ENCODE peak calls at places on chromosomes 7 and 10, in four cellular contexts. P, B, S and W are unnamed samples.

GRCh38 chr10:111207525-111207924 is 130.7 kb downstream of the ADRA2A start:
- DNase-seq in S (no peak), P (no peak), B (no peak), W (peak; percentile 5)

GRCh38 chr10:66414943-66415342 is 510.9 kb upstream of the LRRTM3 start:
- DNase-seq in B (no peak), P (no peak), S (no peak), W (no peak)

GRCh38 chr10:110784198-110784597 is 87.5 kb upstream of the PDCD4 start:
- DNase-seq in B (no peak), S (no peak), P (no peak), W (no peak)

GRCh38 chr7:100545636-100546128 is 6.7 kb downstream of the AGFG2 start:
- DNase-seq in P (peak; percentile 81), S (peak; percentile 95), B (peak; percentile 83), W (peak; percentile 74)

GRCh38 chr10:72421895-72422540 is 67.3 kb upstream of the DNAJB12 start:
- DNase-seq in P (no peak), S (no peak), B (no peak), W (no peak)

GRCh38 chr10:29882766-29883165 is 176.6 kb downstream of the JCAD start:
- DNase-seq in S (no peak), P (no peak), B (no peak), W (no peak)

GRCh38 chr10:75530337-75530736 is 98.9 kb downstream of the LRMDA start:
- DNase-seq in B (no peak), S (no peak), P (no peak), W (no peak)

GRCh38 chr10:121378402-121378801 is 219.8 kb downstream of the FGFR2 start:
- DNase-seq in S (no peak), P (no peak), B (no peak), W (peak; percentile 28)

GRCh38 chr10:133224861-133225366 is 5.1 kb upstream of the UTF1 start:
- DNase-seq in S (no peak), B (no peak), P (no peak), W (no peak)

GRCh38 chr7:6142871-6143380 is 111.8 kb downstream of the ANKRD61 start:
- DNase-seq in P (no peak), S (no peak), B (no peak), W (no peak)

GRCh38 chr10:118835682-118836326 is 81.0 kb upstream of the CACUL1 start:
- DNase-seq in S (no peak), P (peak; percentile 92), B (no peak), W (peak; percentile 51)

GRCh38 chr10:127977368-127978009 is 70.6 kb downstream of the PTPRE start:
- DNase-seq in B (no peak), P (no peak), S (no peak), W (peak; percentile 72)

GRCh38 chr7:117621075-117621474 is 141.2 kb downstream of the CFTR start:
- DNase-seq in S (no peak), P (no peak), B (no peak), W (no peak)

GRCh38 chr7:151808296-151809155 is 68.4 kb downstream of the PRKAG2 start:
- DNase-seq in P (peak; percentile 44), S (peak; percentile 66), B (no peak), W (peak; percentile 59)

GRCh38 chr7:150371131-150371995 is 2.7 kb downstream of the REPIN1 start:
- DNase-seq in P (no peak), S (no peak), B (no peak), W (no peak)

GRCh38 chr7:2969398-2970306 is 74.0 kb downstream of the CARD11 start:
- DNase-seq in S (no peak), P (no peak), B (no peak), W (no peak)

GRCh38 chr10:27742926-27743735 is 2.5 kb downstream of the MKX start:
- DNase-seq in S (no peak), P (no peak), B (no peak), W (peak; percentile 28)

GRCh38 chr7:155291045-155291530 is 6.6 kb upstream of the INSIG1 start:
- DNase-seq in S (peak; percentile 2), B (no peak), P (peak; percentile 80), W (no peak)

GRCh38 chr10:22674215-22674930 is 40.0 kb downstream of the PIP4K2A start:
- DNase-seq in S (no peak), P (no peak), B (no peak), W (no peak)

GRCh38 chr10:38007551-38007950 is 2.9 kb upstream of the ZNF33A start:
- DNase-seq in S (no peak), P (no peak), B (no peak), W (no peak)

GRCh38 chr10:33237736-33238624 is 96.5 kb downstream of the NRP1 start:
- DNase-seq in S (peak; percentile 75), P (peak; percentile 76), B (no peak), W (no peak)

GRCh38 chr10:62426086-62426485 is 51.9 kb downstream of the ZNF365 start:
- DNase-seq in S (no peak), P (peak; percentile 70), B (no peak), W (no peak)

GRCh38 chr7:142085428-142085827 is 26.1 kb upstream of the MGAM2 start:
- DNase-seq in B (no peak), P (no peak), S (no peak), W (no peak)

GRCh38 chr10:49037187-49037586 is 78.1 kb downstream of the VSTM4 start:
- DNase-seq in B (no peak), P (peak; percentile 3), S (no peak), W (no peak)
- TF ChIP-seq YY1 in B (no peak), P (no peak), S (no peak), W (no peak)

GRCh38 chr7:24963218-24963617 is 16.8 kb downstream of the OSBPL3 start:
- DNase-seq in P (no peak), B (peak; percentile 88), S (no peak), W (no peak)
- TF ChIP-seq ZBTB33 in P (no peak), B (no peak), S (no peak), W (no peak)

GRCh38 chr10:802506-802905 is 113.0 kb upstream of the DIP2C start:
- DNase-seq in S (no peak), P (no peak), B (no peak), W (no peak)
- TF ChIP-seq JUND in S (no peak), P (no peak), B (no peak), W (no peak)

DNA sequence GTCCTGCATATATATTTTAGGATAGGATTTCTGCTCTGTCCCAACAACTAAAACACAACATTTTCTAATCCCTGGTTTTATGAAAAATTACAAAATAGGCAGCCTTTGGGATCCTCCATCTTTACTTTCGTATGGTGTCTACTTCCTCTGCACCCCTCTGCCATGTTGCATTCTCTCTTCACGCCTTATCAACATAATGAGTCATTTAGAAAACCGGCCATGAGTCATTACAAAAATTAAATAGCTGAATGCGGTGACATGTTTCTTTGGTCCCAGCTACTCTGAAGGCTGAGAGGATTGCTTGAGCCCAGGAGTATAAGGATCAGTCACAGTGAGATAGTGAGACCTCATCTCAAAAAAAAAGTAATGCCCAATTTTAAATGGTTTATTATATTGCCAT is 148.1 kb upstream of the CELF2 start:
- DNase-seq in P (no peak), B (peak; percentile 31), S (no peak), W (no peak)
- TF ChIP-seq YY1 in P (no peak), B (peak; percentile 89), S (no peak), W (no peak)

GRCh38 chr10:17177014-17177413 is 24.5 kb downstream of the TRDMT1 start:
- DNase-seq in B (no peak), S (no peak), P (no peak), W (no peak)

GRCh38 chr10:17178006-17178405 is 23.5 kb downstream of the TRDMT1 start:
- DNase-seq in S (no peak), P (no peak), B (no peak), W (no peak)

GRCh38 chr10:17179002-17179401 is 22.5 kb downstream of the TRDMT1 start:
- DNase-seq in B (no peak), P (no peak), S (no peak), W (no peak)

GRCh38 chr10:17174626-17175025 is 26.8 kb downstream of the TRDMT1 start:
- DNase-seq in B (no peak), S (no peak), P (no peak), W (no peak)

GRCh38 chr10:17175551-17175950 is 25.9 kb downstream of the TRDMT1 start:
- DNase-seq in S (no peak), P (no peak), B (no peak), W (no peak)
- TF ChIP-seq ZBTB33 in S (no peak), P (no peak), B (no peak), W (no peak)

DNA sequence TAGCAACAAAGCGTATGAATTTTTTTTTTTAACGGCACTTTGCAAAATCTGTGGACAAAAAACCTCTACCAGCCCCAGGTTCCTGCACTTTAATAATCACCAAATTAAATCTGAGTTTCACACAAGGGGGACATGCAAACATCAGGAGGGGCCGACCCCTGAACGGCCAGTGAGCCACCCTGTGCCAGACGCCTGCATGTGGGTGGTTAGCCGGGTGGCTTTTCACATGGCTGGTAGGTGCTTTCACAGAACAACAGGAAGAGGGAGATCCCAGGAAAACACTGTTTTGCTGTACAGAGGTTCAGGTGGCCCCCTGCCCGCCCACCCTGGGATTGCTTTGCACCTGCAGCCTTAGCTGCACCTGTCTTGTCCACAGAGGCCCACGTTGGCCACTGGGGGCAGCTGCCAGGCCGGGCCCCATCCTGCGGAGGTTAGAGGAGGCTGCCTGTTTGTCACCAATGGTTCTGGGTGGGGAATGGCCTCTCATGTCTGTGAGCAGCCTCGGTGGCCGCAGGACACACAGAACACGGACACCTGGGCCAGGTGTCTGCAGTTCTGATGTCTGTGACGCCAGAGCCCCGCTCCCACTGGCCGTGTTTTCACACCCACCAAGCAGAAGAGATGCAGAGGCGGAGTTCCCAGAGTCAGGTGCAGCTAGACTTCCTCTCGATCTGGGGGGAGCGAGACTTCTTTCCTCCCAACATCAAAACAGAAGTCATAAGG is 107.7 kb downstream of the FAM53B start:
- DNase-seq in P (no peak), S (no peak), B (no peak), W (no peak)
- TF ChIP-seq JUND in P (no peak), S (no peak), B (no peak), W (no peak)

DNA sequence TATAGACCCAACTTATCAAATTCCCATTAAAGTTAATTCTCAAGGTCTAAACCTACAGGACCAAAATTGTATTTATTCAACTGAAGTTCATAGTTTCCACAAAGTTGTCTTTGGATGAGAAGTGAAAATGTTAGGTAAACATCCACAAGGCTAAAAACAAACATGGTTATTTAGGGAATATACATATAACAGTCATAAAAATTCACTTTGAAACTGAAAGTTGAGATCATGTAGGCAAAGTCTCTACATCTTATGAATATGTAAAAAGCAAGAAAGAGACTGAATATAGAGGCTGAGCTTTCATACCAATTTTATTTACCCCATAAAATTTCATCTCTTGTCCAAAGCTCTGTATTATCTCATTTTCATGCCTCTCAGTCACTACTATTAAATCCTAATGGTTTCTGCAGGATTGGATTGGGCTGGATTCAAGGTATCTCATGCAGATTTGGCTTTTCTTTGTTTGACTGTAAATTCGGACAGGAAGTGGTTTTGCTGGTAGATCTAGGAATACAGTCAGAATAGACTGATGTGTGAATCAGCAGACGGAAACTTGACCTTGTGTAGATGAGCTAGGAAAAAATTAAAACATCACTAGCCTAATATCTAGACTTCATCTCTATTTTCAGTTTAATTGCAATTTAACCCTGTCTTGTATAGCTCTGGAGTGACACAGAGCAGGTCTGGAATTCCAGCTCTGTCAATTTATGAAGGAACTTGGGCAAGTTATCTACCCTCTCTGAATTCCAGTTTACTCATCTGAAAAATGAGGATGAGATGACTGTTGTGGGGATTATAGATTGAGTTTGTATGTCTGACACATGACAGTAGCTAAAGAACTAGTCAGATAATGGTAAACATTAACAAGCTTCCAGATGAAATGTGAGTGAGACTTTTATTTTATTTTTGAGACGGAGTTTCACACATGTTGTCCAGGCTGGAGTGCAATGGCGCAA is 27.3 kb upstream of the SKAP2 start:
- DNase-seq in S (no peak), B (peak; percentile 4), P (no peak), W (no peak)
- TF ChIP-seq YY1 in S (no peak), B (no peak), P (no peak), W (no peak)